ENCODE peak calls at places on chromosomes 2 and 18, in five cellular contexts. One of them, this sample, is unnamed. For H3K36me3, the result is how much of the 10 kb centered on the place peaks cover.

GRCh38 chr18:47582055-47582454 is 330.6 kb upstream of the SKOR2 start:
- DNase-seq in Caco-2: no peak
- DNase-seq in PC-3: no peak
- DNase-seq in MM.1S: no peak
- DNase-seq in lower lobe of right lung: no peak
- DNase-seq in this sample: no peak

GRCh38 chr2:79585701-79586428 is 73.0 kb downstream of the CTNNA2 start:
- DNase-seq in Caco-2: no peak
- DNase-seq in PC-3: peak
- DNase-seq in MM.1S: no peak
- DNase-seq in lower lobe of right lung: no peak
- DNase-seq in this sample: no peak

GRCh38 chr2:16023663-16024360 is 83.5 kb downstream of the MYCN start:
- DNase-seq in Caco-2: no peak
- DNase-seq in PC-3: no peak
- DNase-seq in MM.1S: no peak
- DNase-seq in lower lobe of right lung: no peak
- DNase-seq in this sample: no peak

GRCh38 chr2:230893881-230894781 is 29.4 kb downstream of the ITM2C start:
- DNase-seq in Caco-2: no peak
- DNase-seq in PC-3: no peak
- DNase-seq in MM.1S: peak
- DNase-seq in lower lobe of right lung: no peak
- DNase-seq in this sample: no peak

GRCh38 chr2:103174711-103175110 is 412.9 kb downstream of the TMEM182 start:
- DNase-seq in Caco-2: no peak
- DNase-seq in PC-3: peak
- DNase-seq in MM.1S: no peak
- DNase-seq in lower lobe of right lung: no peak
- DNase-seq in this sample: no peak

GRCh38 chr2:220437938-220438337 is 810.5 kb downstream of the SLC4A3 start:
- DNase-seq in Caco-2: no peak
- DNase-seq in PC-3: peak
- DNase-seq in MM.1S: no peak
- DNase-seq in lower lobe of right lung: no peak
- DNase-seq in this sample: no peak

GRCh38 chr2:142843731-142844130 is 33.7 kb upstream of the KYNU start:
- DNase-seq in Caco-2: no peak
- DNase-seq in PC-3: no peak
- DNase-seq in MM.1S: no peak
- DNase-seq in lower lobe of right lung: no peak
- DNase-seq in this sample: no peak

GRCh38 chr18:44943201-44943881 is 262.7 kb downstream of the SETBP1 start:
- DNase-seq in Caco-2: no peak
- DNase-seq in PC-3: peak
- DNase-seq in MM.1S: no peak
- DNase-seq in lower lobe of right lung: no peak
- DNase-seq in this sample: no peak

GRCh38 chr2:240622631-240623235 is 2.5 kb upstream of the GPR35 start:
- DNase-seq in Caco-2: peak
- DNase-seq in PC-3: no peak
- DNase-seq in MM.1S: no peak
- DNase-seq in lower lobe of right lung: peak
- DNase-seq in this sample: no peak

GRCh38 chr2:101502095-101502494 is 27.2 kb upstream of the RFX8 start:
- DNase-seq in Caco-2: no peak
- DNase-seq in PC-3: no peak
- DNase-seq in MM.1S: no peak
- DNase-seq in lower lobe of right lung: no peak
- DNase-seq in this sample: no peak

GRCh38 chr18:47184419-47185050 is 8.4 kb upstream of the IER3IP1 start:
- DNase-seq in Caco-2: no peak
- DNase-seq in PC-3: no peak
- DNase-seq in MM.1S: no peak
- DNase-seq in lower lobe of right lung: peak
- DNase-seq in this sample: no peak

GRCh38 chr2:120436885-120437603 is 91.1 kb downstream of the INHBB start:
- DNase-seq in Caco-2: peak
- DNase-seq in PC-3: peak
- DNase-seq in MM.1S: peak
- DNase-seq in lower lobe of right lung: no peak
- DNase-seq in this sample: no peak

GRCh38 chr2:99926986-99927385 is 215.4 kb downstream of the AFF3 start:
- DNase-seq in Caco-2: no peak
- DNase-seq in PC-3: no peak
- DNase-seq in MM.1S: no peak
- DNase-seq in lower lobe of right lung: no peak
- DNase-seq in this sample: no peak

GRCh38 chr18:76350134-76351025 is 144.7 kb downstream of the ZNF516 start:
- DNase-seq in Caco-2: no peak
- DNase-seq in PC-3: no peak
- DNase-seq in MM.1S: no peak
- DNase-seq in lower lobe of right lung: no peak
- DNase-seq in this sample: no peak

GRCh38 chr2:210259687-210260086 is 34.4 kb upstream of the ACADL start:
- DNase-seq in Caco-2: no peak
- DNase-seq in PC-3: no peak
- DNase-seq in MM.1S: no peak
- DNase-seq in lower lobe of right lung: no peak
- DNase-seq in this sample: no peak

GRCh38 chr2:127584047-127584446 is 48.6 kb downstream of the MYO7B start:
- DNase-seq in Caco-2: no peak
- DNase-seq in PC-3: no peak
- DNase-seq in MM.1S: no peak
- DNase-seq in lower lobe of right lung: no peak
- DNase-seq in this sample: no peak

GRCh38 chr2:133504566-133505505 is 63.4 kb downstream of the NCKAP5 start:
- DNase-seq in Caco-2: no peak
- DNase-seq in PC-3: peak
- DNase-seq in MM.1S: no peak
- DNase-seq in lower lobe of right lung: peak
- DNase-seq in this sample: no peak

GRCh38 chr2:74149570-74150319 is 2.0 kb upstream of the BOLA3 start:
- DNase-seq in Caco-2: no peak
- DNase-seq in PC-3: no peak
- DNase-seq in MM.1S: no peak
- DNase-seq in lower lobe of right lung: no peak
- DNase-seq in this sample: no peak

GRCh38 chr2:152243723-152244122 is 68.2 kb upstream of the STAM2 start:
- DNase-seq in Caco-2: no peak
- DNase-seq in PC-3: no peak
- DNase-seq in MM.1S: no peak
- DNase-seq in lower lobe of right lung: no peak
- DNase-seq in this sample: no peak

GRCh38 chr2:205141381-205141780 is 540.9 kb upstream of the NRP2 start:
- DNase-seq in Caco-2: no peak
- DNase-seq in PC-3: no peak
- DNase-seq in MM.1S: no peak
- DNase-seq in lower lobe of right lung: no peak
- DNase-seq in this sample: no peak

GRCh38 chr2:205145888-205146287 is 536.4 kb upstream of the NRP2 start:
- DNase-seq in Caco-2: no peak
- DNase-seq in PC-3: no peak
- DNase-seq in MM.1S: no peak
- DNase-seq in lower lobe of right lung: no peak
- DNase-seq in this sample: no peak

GRCh38 chr2:205139822-205140612 is 542.3 kb upstream of the NRP2 start:
- DNase-seq in Caco-2: no peak
- DNase-seq in PC-3: no peak
- DNase-seq in MM.1S: no peak
- DNase-seq in lower lobe of right lung: peak
- DNase-seq in this sample: no peak
- H3K4me3 ChIP-seq in Caco-2: no peak
- H3K4me3 ChIP-seq in PC-3: no peak
- H3K4me3 ChIP-seq in MM.1S: no peak
- H3K4me3 ChIP-seq in lower lobe of right lung: no peak
- H3K4me3 ChIP-seq in this sample: no peak

GRCh38 chr2:190986221-190986953 is 27.6 kb downstream of the STAT1 start:
- DNase-seq in Caco-2: no peak
- DNase-seq in PC-3: no peak
- DNase-seq in MM.1S: no peak
- DNase-seq in lower lobe of right lung: no peak
- DNase-seq in this sample: no peak

GRCh38 chr2:190987116-190987515 is 26.9 kb downstream of the STAT1 start:
- DNase-seq in Caco-2: no peak
- DNase-seq in PC-3: no peak
- DNase-seq in MM.1S: no peak
- DNase-seq in lower lobe of right lung: no peak
- DNase-seq in this sample: no peak

GRCh38 chr2:190981733-190982132 is 32.2 kb downstream of the STAT1 start:
- DNase-seq in Caco-2: no peak
- DNase-seq in PC-3: no peak
- DNase-seq in MM.1S: no peak
- DNase-seq in lower lobe of right lung: no peak
- DNase-seq in this sample: no peak

GRCh38 chr2:190982263-190983034 is 31.5 kb downstream of the STAT1 start:
- DNase-seq in Caco-2: no peak
- DNase-seq in PC-3: no peak
- DNase-seq in MM.1S: no peak
- DNase-seq in lower lobe of right lung: no peak
- DNase-seq in this sample: no peak

DNA sequence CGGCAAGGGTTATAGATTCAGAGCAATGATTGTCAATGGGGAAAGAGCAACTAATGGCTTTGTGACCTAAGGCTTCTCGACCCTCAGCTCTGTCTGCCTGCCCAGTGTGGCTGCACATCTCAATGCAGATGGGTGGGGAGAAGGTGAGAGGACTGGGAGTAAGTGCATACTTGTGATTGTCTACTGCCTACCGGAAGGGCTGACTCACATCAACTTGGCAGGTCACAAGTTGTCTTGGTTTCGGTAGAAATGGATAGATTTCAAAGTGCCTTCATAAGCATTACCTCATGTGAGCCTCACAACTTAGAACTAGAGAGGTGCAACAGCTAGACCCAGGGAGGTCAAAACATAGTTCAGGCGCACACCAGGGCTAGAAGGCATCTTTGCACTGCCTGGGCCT is 29.4 kb downstream of the STAT1 start:
- DNase-seq in Caco-2: no peak
- DNase-seq in PC-3: peak
- DNase-seq in MM.1S: no peak
- DNase-seq in lower lobe of right lung: no peak
- DNase-seq in this sample: no peak
- H3K36me3 ChIP-seq in Caco-2: under half
- H3K36me3 ChIP-seq in PC-3: half or more
- H3K36me3 ChIP-seq in MM.1S: under half
- H3K36me3 ChIP-seq in lower lobe of right lung: half or more
- H3K36me3 ChIP-seq in this sample: under half

GRCh38 chr2:36964496-36965058 is 1.8 kb downstream of the STRN start:
- DNase-seq in Caco-2: no peak
- DNase-seq in PC-3: no peak
- DNase-seq in MM.1S: no peak
- DNase-seq in lower lobe of right lung: no peak
- DNase-seq in this sample: no peak
- H3K4me3 ChIP-seq in Caco-2: no peak
- H3K4me3 ChIP-seq in PC-3: peak
- H3K4me3 ChIP-seq in MM.1S: peak
- H3K4me3 ChIP-seq in lower lobe of right lung: peak
- H3K4me3 ChIP-seq in this sample: peak

GRCh38 chr18:62284637-62285036 is 40.5 kb upstream of the TNFRSF11A start:
- DNase-seq in Caco-2: no peak
- DNase-seq in PC-3: no peak
- DNase-seq in MM.1S: no peak
- DNase-seq in lower lobe of right lung: no peak
- DNase-seq in this sample: no peak
- H3K36me3 ChIP-seq in Caco-2: under half
- H3K36me3 ChIP-seq in PC-3: under half
- H3K36me3 ChIP-seq in MM.1S: under half
- H3K36me3 ChIP-seq in lower lobe of right lung: under half
- H3K36me3 ChIP-seq in this sample: under half

GRCh38 chr2:197839327-197839726 is 34.9 kb downstream of the PLCL1 start:
- DNase-seq in Caco-2: no peak
- DNase-seq in PC-3: no peak
- DNase-seq in MM.1S: peak
- DNase-seq in lower lobe of right lung: no peak
- DNase-seq in this sample: no peak

GRCh38 chr2:197838036-197838435 is 33.6 kb downstream of the PLCL1 start:
- DNase-seq in Caco-2: no peak
- DNase-seq in PC-3: no peak
- DNase-seq in MM.1S: peak
- DNase-seq in lower lobe of right lung: no peak
- DNase-seq in this sample: no peak

GRCh38 chr2:197835293-197835692 is 30.9 kb downstream of the PLCL1 start:
- DNase-seq in Caco-2: no peak
- DNase-seq in PC-3: no peak
- DNase-seq in MM.1S: no peak
- DNase-seq in lower lobe of right lung: no peak
- DNase-seq in this sample: no peak

DNA sequence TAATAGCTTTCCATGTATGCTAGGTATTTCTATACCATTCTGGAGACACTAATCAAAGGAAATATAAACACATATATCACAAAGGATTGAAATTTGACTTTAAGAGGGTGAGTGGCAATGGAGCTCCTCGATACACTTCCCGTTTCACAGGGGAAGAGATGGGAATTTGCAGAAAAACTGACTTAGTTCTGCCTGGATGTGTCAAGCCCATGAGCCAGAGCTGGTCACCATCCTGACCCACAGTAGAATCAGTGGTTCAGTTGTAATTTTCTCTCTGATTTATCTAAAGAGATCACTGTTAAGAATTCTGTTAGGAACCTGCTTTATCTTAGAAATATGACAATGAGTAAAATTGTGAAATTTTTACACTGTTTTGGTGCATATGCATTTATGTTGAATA is 34.2 kb downstream of the PLCL1 start:
- DNase-seq in Caco-2: no peak
- DNase-seq in PC-3: no peak
- DNase-seq in MM.1S: no peak
- DNase-seq in lower lobe of right lung: no peak
- DNase-seq in this sample: no peak
- H3K4me3 ChIP-seq in Caco-2: no peak
- H3K4me3 ChIP-seq in PC-3: no peak
- H3K4me3 ChIP-seq in MM.1S: peak
- H3K4me3 ChIP-seq in lower lobe of right lung: peak
- H3K4me3 ChIP-seq in this sample: peak

GRCh38 chr2:61438670-61439069 is 32.2 kb downstream of the USP34 start:
- DNase-seq in Caco-2: no peak
- DNase-seq in PC-3: no peak
- DNase-seq in MM.1S: no peak
- DNase-seq in lower lobe of right lung: no peak
- DNase-seq in this sample: no peak
- H3K36me3 ChIP-seq in Caco-2: under half
- H3K36me3 ChIP-seq in PC-3: under half
- H3K36me3 ChIP-seq in MM.1S: under half
- H3K36me3 ChIP-seq in lower lobe of right lung: under half
- H3K36me3 ChIP-seq in this sample: under half